ENCODE peak calls at places on chromosomes 4 and X, in five cellular contexts. G is A549; J is SJSA1; U is T-helper 1 cell; Q is activated T-cell treated with anti-CD3 and anti-CD28 coated beads, Interleukin-2, amount 50 U/mL, for 48 hours. P is an unnamed sample.

GRCh38 chr4:87005690-87006461 is 71.1 kb downstream of the AFF1 start:
- DNase-seq in G (no peak), U (peak; percentile 75), J (no peak), Q (peak; percentile 63), P (peak; percentile 7)

GRCh38 chrX:21487832-21488231 is 113.6 kb downstream of the CNKSR2 start:
- DNase-seq in G (no peak), Q (no peak), U (no peak), J (no peak), P (peak; percentile 27)

GRCh38 chr4:12409507-12410190 is 981.0 kb upstream of the HS3ST1 start:
- DNase-seq in U (no peak), G (no peak), Q (no peak), J (no peak), P (peak; percentile 78)

GRCh38 chrX:82666355-82666754 is 841.7 kb upstream of the POU3F4 start:
- DNase-seq in G (no peak), U (no peak), Q (no peak), J (no peak), P (no peak)

GRCh38 chrX:103716967-103717366 is 6.3 kb downstream of the TMEM31 start:
- DNase-seq in G (no peak), J (no peak), Q (no peak), U (no peak), P (peak; percentile 78)

GRCh38 chr4:152072001-152072485 is 311.2 kb upstream of the GATB start:
- DNase-seq in U (no peak), G (no peak), J (no peak), Q (no peak), P (no peak)

GRCh38 chr4:174505892-174506291 is 16.4 kb downstream of the HPGD start:
- DNase-seq in G (no peak), U (no peak), Q (no peak), J (no peak), P (no peak)

GRCh38 chrX:21989415-21989814 is 42.7 kb upstream of the PHEX start:
- DNase-seq in U (peak; percentile 47), Q (no peak), J (no peak), G (no peak), P (no peak)

GRCh38 chrX:47706575-47706974 is 47.6 kb upstream of the UXT start:
- DNase-seq in Q (no peak), J (no peak), G (no peak), U (no peak), P (no peak)

GRCh38 chr4:186204103-186204559 is 12.8 kb downstream of the CYP4V2 start:
- DNase-seq in Q (no peak), G (no peak), J (no peak), U (peak; percentile 8), P (no peak)

GRCh38 chrX:63012574-63012973 is 338.6 kb downstream of the SPIN4 start:
- DNase-seq in G (no peak), Q (no peak), U (no peak), J (no peak), P (no peak)

GRCh38 chr4:107619065-107619464 is 101.0 kb downstream of the PAPSS1 start:
- DNase-seq in U (no peak), J (peak; percentile 91), Q (no peak), G (no peak), P (peak; percentile 10)

GRCh38 chr4:152970102-152970820 is 34.1 kb downstream of the FHDC1 start:
- DNase-seq in G (no peak), J (peak; percentile 67), Q (no peak), U (no peak), P (peak; percentile 48)

GRCh38 chr4:135824759-135825331 is 1623.3 kb upstream of the PABPC4L start:
- DNase-seq in U (no peak), Q (no peak), G (no peak), J (no peak), P (no peak)

GRCh38 chrX:40468033-40468979 is 112.5 kb upstream of the ATP6AP2 start:
- DNase-seq in G (peak; percentile 21), J (peak; percentile 39), Q (peak; percentile 39), U (peak; percentile 47), P (peak; percentile 78)

GRCh38 chrX:133042260-133042659 is 54.6 kb downstream of the USP26 start:
- DNase-seq in J (no peak), U (no peak), Q (no peak), G (no peak), P (no peak)

GRCh38 chrX:136627381-136627780 is 20.6 kb upstream of the CD40LG start:
- DNase-seq in Q (peak; percentile 56), U (peak; percentile 54), J (no peak), G (no peak), P (no peak)

GRCh38 chr4:138898282-138898681 is 117.3 kb upstream of the NOCT start:
- DNase-seq in U (no peak), G (no peak), J (no peak), Q (no peak), P (peak; percentile 11)

GRCh38 chrX:103503163-103503852 is 16.0 kb downstream of the RAB40A start:
- DNase-seq in G (no peak), Q (no peak), J (no peak), U (no peak), P (peak; percentile 17)

GRCh38 chrX:151711787-151712186 is 4.0 kb upstream of the FATE1 start:
- DNase-seq in G (no peak), U (no peak), Q (no peak), J (no peak), P (peak; percentile 18)

GRCh38 chr4:12041828-12042227 is 613.1 kb upstream of the HS3ST1 start:
- DNase-seq in U (no peak), G (no peak), Q (no peak), J (no peak), P (no peak)

GRCh38 chr4:150668824-150669223 is 86.9 kb downstream of the MAB21L2 start:
- DNase-seq in G (no peak), Q (no peak), U (no peak), J (no peak), P (no peak)

GRCh38 chrX:45709381-45709780 is 508.7 kb upstream of the DIPK2B start:
- DNase-seq in G (no peak), J (no peak), Q (no peak), U (no peak), P (peak; percentile 65)

GRCh38 chr4:71608674-71609062 is 175.2 kb downstream of the GC start:
- DNase-seq in J (no peak), Q (no peak), U (no peak), G (no peak), P (no peak)

GRCh38 chr4:53558061-53558801 is 33.1 kb downstream of the LNX1 start:
- DNase-seq in Q (no peak), J (peak; percentile 7), U (no peak), G (no peak), P (peak; percentile 75)

GRCh38 chr4:119794681-119795080 is 166.1 kb upstream of the PDE5A start:
- DNase-seq in U (no peak), G (no peak), Q (no peak), J (no peak), P (no peak)

GRCh38 chr4:91325495-91325894 is 978.3 kb upstream of the GRID2 start:
- DNase-seq in Q (no peak), J (no peak), G (no peak), U (no peak), P (peak; percentile 75)

GRCh38 chrX:109760241-109760921 is 27.3 kb upstream of the ACSL4 start:
- DNase-seq in G (no peak), Q (no peak), J (peak; percentile 2), U (no peak), P (no peak)

GRCh38 chr4:17494833-17495232 is 17.1 kb downstream of the QDPR start:
- DNase-seq in J (no peak), U (no peak), G (no peak), Q (no peak), P (no peak)

P was measured in HT1080.